ENCODE peak calls at places on chromosomes 12 and 14, in nine cellular contexts. One of them, this sample, is unnamed.

GRCh38 chr12:103928736-103929050 is 1.5 kb upstream of the HSP90B1 start:
- DNase-seq in HCEC 1CT: no peak
- DNase-seq in psoas muscle: no peak
- DNase-seq in aorta: no peak
- DNase-seq in WTC11: no peak
- DNase-seq in GM10248: peak; percentile 27
- DNase-seq in cardiac septum: no peak
- DNase-seq in activated naive CD8-positive, alpha-beta T cell treated with anti-CD3 and anti-CD28 coated beads, Interleukin-2, amount 50 U/mL, for 24 hours: peak; percentile 62
- DNase-seq in NCI-H1694: no peak
- DNase-seq in this sample: peak; percentile 64

GRCh38 chr12:25681580-25681979 is 128.5 kb upstream of the LMNTD1 start:
- DNase-seq in HCEC 1CT: peak; percentile 22
- DNase-seq in psoas muscle: no peak
- DNase-seq in aorta: no peak
- DNase-seq in WTC11: no peak
- DNase-seq in GM10248: no peak
- DNase-seq in cardiac septum: no peak
- DNase-seq in activated naive CD8-positive, alpha-beta T cell treated with anti-CD3 and anti-CD28 coated beads, Interleukin-2, amount 50 U/mL, for 24 hours: no peak
- DNase-seq in NCI-H1694: no peak
- DNase-seq in this sample: no peak

GRCh38 chr14:74524076-74524812 is 30.7 kb downstream of the ISCA2 start:
- DNase-seq in HCEC 1CT: no peak
- DNase-seq in psoas muscle: peak; percentile 25
- DNase-seq in aorta: no peak
- DNase-seq in WTC11: no peak
- DNase-seq in GM10248: no peak
- DNase-seq in cardiac septum: no peak
- DNase-seq in activated naive CD8-positive, alpha-beta T cell treated with anti-CD3 and anti-CD28 coated beads, Interleukin-2, amount 50 U/mL, for 24 hours: no peak
- DNase-seq in NCI-H1694: no peak
- DNase-seq in this sample: no peak

GRCh38 chr14:94665121-94665520 is 52.9 kb downstream of the SERPINA3 start:
- DNase-seq in HCEC 1CT: peak; percentile 35
- DNase-seq in psoas muscle: no peak
- DNase-seq in aorta: no peak
- DNase-seq in WTC11: no peak
- DNase-seq in GM10248: no peak
- DNase-seq in cardiac septum: peak; percentile 20
- DNase-seq in activated naive CD8-positive, alpha-beta T cell treated with anti-CD3 and anti-CD28 coated beads, Interleukin-2, amount 50 U/mL, for 24 hours: no peak
- DNase-seq in NCI-H1694: no peak
- DNase-seq in this sample: no peak

GRCh38 chr14:94048676-94049624 is 22.8 kb downstream of the OTUB2 start:
- DNase-seq in HCEC 1CT: no peak
- DNase-seq in psoas muscle: no peak
- DNase-seq in aorta: no peak
- DNase-seq in WTC11: no peak
- DNase-seq in GM10248: no peak
- DNase-seq in cardiac septum: peak; percentile 47
- DNase-seq in activated naive CD8-positive, alpha-beta T cell treated with anti-CD3 and anti-CD28 coated beads, Interleukin-2, amount 50 U/mL, for 24 hours: no peak
- DNase-seq in NCI-H1694: no peak
- DNase-seq in this sample: no peak

GRCh38 chr14:72518809-72519377 is 375.0 kb downstream of the DPF3 start:
- DNase-seq in HCEC 1CT: no peak
- DNase-seq in psoas muscle: no peak
- DNase-seq in aorta: no peak
- DNase-seq in WTC11: no peak
- DNase-seq in GM10248: peak; percentile 53
- DNase-seq in cardiac septum: no peak
- DNase-seq in activated naive CD8-positive, alpha-beta T cell treated with anti-CD3 and anti-CD28 coated beads, Interleukin-2, amount 50 U/mL, for 24 hours: peak; percentile 37
- DNase-seq in NCI-H1694: no peak
- DNase-seq in this sample: no peak

GRCh38 chr14:90671382-90671781 is 144.8 kb downstream of the TTC7B start:
- DNase-seq in HCEC 1CT: no peak
- DNase-seq in psoas muscle: no peak
- DNase-seq in aorta: no peak
- DNase-seq in WTC11: no peak
- DNase-seq in GM10248: peak; percentile 26
- DNase-seq in cardiac septum: no peak
- DNase-seq in activated naive CD8-positive, alpha-beta T cell treated with anti-CD3 and anti-CD28 coated beads, Interleukin-2, amount 50 U/mL, for 24 hours: no peak
- DNase-seq in NCI-H1694: peak; percentile 33
- DNase-seq in this sample: no peak

GRCh38 chr12:65308601-65309071 is 30.2 kb downstream of the MSRB3 start:
- DNase-seq in HCEC 1CT: peak; percentile 43
- DNase-seq in psoas muscle: no peak
- DNase-seq in aorta: no peak
- DNase-seq in WTC11: no peak
- DNase-seq in GM10248: no peak
- DNase-seq in cardiac septum: no peak
- DNase-seq in activated naive CD8-positive, alpha-beta T cell treated with anti-CD3 and anti-CD28 coated beads, Interleukin-2, amount 50 U/mL, for 24 hours: no peak
- DNase-seq in NCI-H1694: no peak
- DNase-seq in this sample: no peak

GRCh38 chr12:79191391-79191790 is 326.8 kb downstream of the SYT1 start:
- DNase-seq in HCEC 1CT: no peak
- DNase-seq in psoas muscle: no peak
- DNase-seq in aorta: no peak
- DNase-seq in WTC11: no peak
- DNase-seq in GM10248: no peak
- DNase-seq in cardiac septum: no peak
- DNase-seq in activated naive CD8-positive, alpha-beta T cell treated with anti-CD3 and anti-CD28 coated beads, Interleukin-2, amount 50 U/mL, for 24 hours: no peak
- DNase-seq in NCI-H1694: no peak
- DNase-seq in this sample: no peak

GRCh38 chr14:36065831-36066230 is 110.7 kb downstream of the PTCSC3 start:
- DNase-seq in HCEC 1CT: no peak
- DNase-seq in psoas muscle: no peak
- DNase-seq in aorta: no peak
- DNase-seq in WTC11: no peak
- DNase-seq in GM10248: no peak
- DNase-seq in cardiac septum: no peak
- DNase-seq in activated naive CD8-positive, alpha-beta T cell treated with anti-CD3 and anti-CD28 coated beads, Interleukin-2, amount 50 U/mL, for 24 hours: no peak
- DNase-seq in NCI-H1694: no peak
- DNase-seq in this sample: no peak

GRCh38 chr12:15887043-15887817 is 5.0 kb downstream of the STRAP start:
- DNase-seq in HCEC 1CT: no peak
- DNase-seq in psoas muscle: no peak
- DNase-seq in aorta: no peak
- DNase-seq in WTC11: no peak
- DNase-seq in GM10248: no peak
- DNase-seq in cardiac septum: no peak
- DNase-seq in activated naive CD8-positive, alpha-beta T cell treated with anti-CD3 and anti-CD28 coated beads, Interleukin-2, amount 50 U/mL, for 24 hours: no peak
- DNase-seq in NCI-H1694: no peak
- DNase-seq in this sample: no peak

GRCh38 chr12:116647802-116648201 is 88.6 kb downstream of the MAP1LC3B2 start:
- DNase-seq in HCEC 1CT: no peak
- DNase-seq in psoas muscle: no peak
- DNase-seq in aorta: no peak
- DNase-seq in WTC11: no peak
- DNase-seq in GM10248: no peak
- DNase-seq in cardiac septum: no peak
- DNase-seq in activated naive CD8-positive, alpha-beta T cell treated with anti-CD3 and anti-CD28 coated beads, Interleukin-2, amount 50 U/mL, for 24 hours: no peak
- DNase-seq in NCI-H1694: no peak
- DNase-seq in this sample: no peak

GRCh38 chr12:133204264-133204603 is 22.9 kb downstream of the ZNF268 start:
- DNase-seq in HCEC 1CT: no peak
- DNase-seq in psoas muscle: no peak
- DNase-seq in aorta: no peak
- DNase-seq in WTC11: no peak
- DNase-seq in GM10248: no peak
- DNase-seq in cardiac septum: no peak
- DNase-seq in activated naive CD8-positive, alpha-beta T cell treated with anti-CD3 and anti-CD28 coated beads, Interleukin-2, amount 50 U/mL, for 24 hours: no peak
- DNase-seq in NCI-H1694: no peak
- DNase-seq in this sample: no peak

GRCh38 chr14:93655078-93655750 is 133.1 kb downstream of the PRIMA1 start:
- DNase-seq in HCEC 1CT: peak; percentile 3
- DNase-seq in psoas muscle: no peak
- DNase-seq in aorta: no peak
- DNase-seq in WTC11: peak; percentile 17
- DNase-seq in GM10248: peak; percentile 36
- DNase-seq in cardiac septum: no peak
- DNase-seq in activated naive CD8-positive, alpha-beta T cell treated with anti-CD3 and anti-CD28 coated beads, Interleukin-2, amount 50 U/mL, for 24 hours: peak; percentile 2
- DNase-seq in NCI-H1694: peak; percentile 99
- DNase-seq in this sample: no peak

GRCh38 chr12:31325524-31325875 is 450 bp downstream of the SINHCAF start:
- DNase-seq in HCEC 1CT: no peak
- DNase-seq in psoas muscle: no peak
- DNase-seq in aorta: no peak
- DNase-seq in WTC11: no peak
- DNase-seq in GM10248: no peak
- DNase-seq in cardiac septum: no peak
- DNase-seq in activated naive CD8-positive, alpha-beta T cell treated with anti-CD3 and anti-CD28 coated beads, Interleukin-2, amount 50 U/mL, for 24 hours: no peak
- DNase-seq in NCI-H1694: no peak
- DNase-seq in this sample: no peak

GRCh38 chr12:6961695-6962284 is 8.7 kb downstream of the PHB2 start:
- DNase-seq in HCEC 1CT: peak; percentile 63
- DNase-seq in psoas muscle: peak; percentile 69
- DNase-seq in aorta: peak; percentile 87
- DNase-seq in WTC11: peak; percentile 78
- DNase-seq in GM10248: peak; percentile 62
- DNase-seq in cardiac septum: peak; percentile 79
- DNase-seq in activated naive CD8-positive, alpha-beta T cell treated with anti-CD3 and anti-CD28 coated beads, Interleukin-2, amount 50 U/mL, for 24 hours: peak; percentile 65
- DNase-seq in NCI-H1694: peak; percentile 87
- DNase-seq in this sample: peak; percentile 74

GRCh38 chr12:14769837-14770494 is 33.3 kb downstream of the WBP11 start:
- DNase-seq in HCEC 1CT: peak; percentile 72
- DNase-seq in psoas muscle: peak; percentile 81
- DNase-seq in aorta: peak; percentile 94
- DNase-seq in WTC11: peak; percentile 89
- DNase-seq in GM10248: peak; percentile 74
- DNase-seq in cardiac septum: peak; percentile 92
- DNase-seq in activated naive CD8-positive, alpha-beta T cell treated with anti-CD3 and anti-CD28 coated beads, Interleukin-2, amount 50 U/mL, for 24 hours: peak; percentile 90
- DNase-seq in NCI-H1694: no peak
- DNase-seq in this sample: peak; percentile 87